ENCODE peak calls at places on chromosomes 6 and 20, in six cellular contexts. I is A172, X is T-helper 17 cell, B is activated gamma-delta T cell treated with Interleukin-2 at 50 U/mL for 16 hours, V is mucosa of descending colon, G is COR-L47. Y is an unnamed sample.

GRCh38 chr6:37657117-37657886 is 40.4 kb downstream of the MDGA1 start:
- DNase-seq in I (peak; percentile 83), X (no peak), B (no peak), V (no peak), G (no peak), Y (no peak)

GRCh38 chr20:25220021-25220730 is 24.7 kb downstream of the ENTPD6 start:
- DNase-seq in I (no peak), X (no peak), B (no peak), V (no peak), G (peak; percentile 30), Y (no peak)

GRCh38 chr6:30682181-30683117 is 4.0 kb downstream of the PPP1R18 start:
- DNase-seq in I (peak; percentile 71), X (peak; percentile 77), B (peak; percentile 93), V (peak; percentile 79), G (no peak), Y (peak; percentile 82)

GRCh38 chr6:82363368-82364086 is at the start of gene TPBG:
- DNase-seq in I (peak; percentile 59), X (peak; percentile 14), B (no peak), V (peak; percentile 66), G (peak; percentile 64), Y (no peak)

GRCh38 chr6:154352898-154353585 is 3.6 kb downstream of the IPCEF1 start:
- DNase-seq in I (no peak), X (no peak), B (no peak), V (no peak), G (no peak), Y (peak; percentile 57)

GRCh38 chr6:55108469-55109130 is 65.7 kb upstream of the HCRTR2 start:
- DNase-seq in I (no peak), X (no peak), B (no peak), V (no peak), G (peak; percentile 66), Y (no peak)

GRCh38 chr6:75424610-75425548 is 68.7 kb downstream of the FILIP1 start:
- DNase-seq in I (peak; percentile 25), X (no peak), B (no peak), V (no peak), G (no peak), Y (no peak)

GRCh38 chr6:133855599-133855972 is 33.3 kb upstream of the TCF21 start:
- DNase-seq in I (no peak), X (no peak), B (no peak), V (no peak), G (no peak), Y (no peak)

GRCh38 chr6:49326337-49326736 is 136.7 kb downstream of the MMUT start:
- DNase-seq in I (peak; percentile 73), X (no peak), B (no peak), V (no peak), G (no peak), Y (no peak)

GRCh38 chr6:34953084-34954025 is 64.3 kb downstream of the ANKS1A start:
- DNase-seq in I (peak; percentile 12), X (no peak), B (no peak), V (peak; percentile 12), G (peak; percentile 65), Y (no peak)

GRCh38 chr6:16727996-16728395 is 33.3 kb downstream of the ATXN1 start:
- DNase-seq in I (no peak), X (no peak), B (no peak), V (no peak), G (no peak), Y (no peak)

GRCh38 chr6:32426338-32426737 is 13.3 kb upstream of the HLA-DRA start:
- DNase-seq in I (no peak), X (no peak), B (no peak), V (no peak), G (no peak), Y (no peak)